ENCODE peak calls at places on chromosomes 4 and X, in seven cellular contexts. E is NCI-H2029 treated with DMSO at 0.1 percent for 48 hours; U is H7; W is psoas muscle; A is GM19239; D is activated T-helper 1 cell treated with anti-CD3 and anti-CD28 coated beads, Interleukin-12 subunit alpha, Interleukin-12 subunit beta, Interleukin-2, Interleukin-4 antibody, amounts not matched to agents 30 ng/mL and 10 ng/mL and 1 ng/mL, durations not matched to agents 14 hours and 24 hours and 36 hours; T is EH. L is an unnamed sample.

GRCh38 chr4:96183630-96184029 is 343.7 kb downstream of the PDHA2 start:
- DNase-seq in E (peak; percentile 97), U (no peak), W (no peak), A (no peak), D (no peak), T (no peak), L (no peak)

GRCh38 chrX:110561036-110561435 is 202.4 kb downstream of the RTL9 start:
- DNase-seq in E (no peak), U (no peak), W (peak; percentile 46), A (no peak), D (no peak), T (peak; percentile 88), L (no peak)

GRCh38 chrX:134948333-134949241 is 42.2 kb upstream of the SMIM10 start:
- DNase-seq in E (no peak), U (no peak), W (no peak), A (no peak), D (no peak), T (peak; percentile 78), L (no peak)

GRCh38 chrX:17537652-17538301 is 162.8 kb downstream of the NHS start:
- DNase-seq in E (no peak), U (peak; percentile 69), W (no peak), A (no peak), D (no peak), T (no peak), L (no peak)

GRCh38 chr4:102503301-102503746 is 2.2 kb downstream of the NFKB1 start:
- DNase-seq in E (peak; percentile 27), U (no peak), W (no peak), A (no peak), D (no peak), T (no peak), L (no peak)

GRCh38 chr4:153318696-153319320 is 25.7 kb upstream of the MND1 start:
- DNase-seq in E (peak; percentile 23), U (peak; percentile 74), W (no peak), A (peak; percentile 28), D (no peak), T (peak; percentile 68), L (no peak)

GRCh38 chrX:103722505-103722904 is 11.8 kb downstream of the TMEM31 start:
- DNase-seq in E (no peak), U (no peak), W (no peak), A (no peak), D (no peak), T (peak; percentile 80), L (peak; percentile 14)

GRCh38 chr4:81688085-81688484 is 216.4 kb upstream of the RASGEF1B start:
- DNase-seq in E (no peak), U (no peak), W (no peak), A (no peak), D (no peak), T (no peak), L (no peak)

GRCh38 chr4:6893449-6894085 is 16.1 kb upstream of the TBC1D14 start:
- DNase-seq in E (no peak), U (no peak), W (no peak), A (no peak), D (no peak), T (peak; percentile 51), L (no peak)

GRCh38 chr4:174686826-174687225 is 142.2 kb downstream of the GLRA3 start:
- DNase-seq in E (no peak), U (no peak), W (no peak), A (no peak), D (no peak), T (no peak), L (no peak)

L was measured in gastrocnemius medialis.